ENCODE peak calls at places on chromosome 16, in ten cellular contexts. T, J, S, X, D, I, Q, O, Y and R are unnamed samples.

GRCh38 chr16:81521141-81521626 is 76.6 kb downstream of the CMIP start:
- ATAC-seq in X (no peak), Q (no peak), I (no peak), O (peak; percentile 49), T (no peak), J (no peak), D (no peak), S (peak; percentile 40), Y (no peak), R (no peak)

GRCh38 chr16:71610936-71611871 is 14.8 kb upstream of the MARVELD3 start:
- ATAC-seq in Y (peak; percentile 84), T (peak; percentile 98), S (peak; percentile 99), Q (peak; percentile 89), X (no peak), I (peak; percentile 98), D (peak; percentile 78), O (peak; percentile 79), J (peak; percentile 99), R (peak; percentile 61)

GRCh38 chr16:15435216-15435864 is 952 bp downstream of the BMERB1 start:
- ATAC-seq in T (peak; percentile 37), J (peak; percentile 14), Q (peak; percentile 26), S (peak; percentile 73), Y (no peak), O (no peak), X (peak; percentile 57), D (no peak), I (peak; percentile 47), R (no peak)

GRCh38 chr16:46839986-46840443 is 9.0 kb upstream of the C16orf87 start:
- ATAC-seq in S (peak; percentile 95), D (no peak), T (no peak), X (no peak), O (no peak), I (no peak), J (no peak), Q (no peak), Y (no peak), R (no peak)

GRCh38 chr16:13435873-13436474 is 484.0 kb upstream of the ERCC4 start:
- ATAC-seq in I (peak; percentile 85), J (no peak), X (no peak), D (no peak), O (peak; percentile 42), T (no peak), S (no peak), Q (no peak), Y (no peak), R (no peak)

GRCh38 chr16:68113765-68114240 is 28.6 kb downstream of the NFATC3 start:
- ATAC-seq in I (no peak), J (no peak), T (no peak), D (peak; percentile 15), S (peak; percentile 33), O (no peak), X (no peak), Y (no peak), Q (no peak), R (no peak)

GRCh38 chr16:31403590-31404352 is 10.6 kb downstream of the ITGAD start:
- ATAC-seq in O (no peak), J (no peak), X (no peak), I (no peak), D (peak; percentile 13), T (no peak), S (no peak), Q (no peak), Y (no peak), R (no peak)

GRCh38 chr16:74766729-74767128 is 7.9 kb downstream of the FA2H start:
- ATAC-seq in X (no peak), T (no peak), J (no peak), S (no peak), Q (no peak), D (no peak), O (no peak), I (peak; percentile 77), Y (no peak), R (no peak)

GRCh38 chr16:68492151-68492500 is 43.8 kb upstream of the SMPD3 start:
- ATAC-seq in D (no peak), Y (no peak), T (no peak), J (no peak), I (no peak), X (no peak), Q (no peak), O (no peak), S (no peak), R (no peak)

GRCh38 chr16:70664325-70665112 is 18.2 kb downstream of the IL34 start:
- ATAC-seq in J (no peak), Y (no peak), I (peak; percentile 36), D (no peak), X (no peak), S (no peak), O (no peak), T (no peak), Q (no peak), R (no peak)

GRCh38 chr16:70646260-70647241 is at the start of gene IL34:
- ATAC-seq in Y (peak; percentile 62), J (peak; percentile 23), S (no peak), O (peak; percentile 27), Q (no peak), T (peak; percentile 50), X (peak; percentile 96), I (no peak), D (peak; percentile 69), R (peak; percentile 70)

GRCh38 chr16:86854895-86855294 is 276.5 kb downstream of the FOXL1 start:
- ATAC-seq in J (no peak), T (no peak), I (no peak), Y (no peak), X (no peak), Q (no peak), O (no peak), S (no peak), D (no peak), R (no peak)

GRCh38 chr16:52528393-52529080 is 18.4 kb downstream of the TOX3 start:
- ATAC-seq in I (peak; percentile 20), X (no peak), O (no peak), J (peak; percentile 94), S (peak; percentile 44), Q (no peak), D (no peak), T (peak; percentile 35), Y (no peak), R (no peak)

GRCh38 chr16:27779719-27780161 is 229.8 kb downstream of the KATNIP start:
- ATAC-seq in X (no peak), D (no peak), J (peak; percentile 85), Q (peak; percentile 47), Y (no peak), O (no peak), S (no peak), T (no peak), I (peak; percentile 89), R (peak; percentile 34)

GRCh38 chr16:29943846-29944669 is 17.8 kb upstream of the TMEM219 start:
- ATAC-seq in J (peak; percentile 99), T (peak; percentile 96), O (no peak), Q (peak; percentile 99), X (peak; percentile 92), S (peak; percentile 35), I (peak; percentile 95), Y (peak; percentile 69), D (peak; percentile 85), R (peak; percentile 94)

GRCh38 chr16:14193316-14193871 is 122.3 kb downstream of the MRTFB start:
- ATAC-seq in X (no peak), J (peak; percentile 75), T (no peak), Y (no peak), O (peak; percentile 98), Q (no peak), S (no peak), I (peak; percentile 69), D (no peak), R (no peak)

GRCh38 chr16:30546115-30546514 is 11.5 kb upstream of the ZNF747 start:
- ATAC-seq in J (peak; percentile 26), I (no peak), S (no peak), Q (no peak), O (no peak), X (no peak), T (no peak), D (peak; percentile 10), Y (no peak), R (no peak)

GRCh38 chr16:50363656-50364055 is 5.1 kb downstream of the BRD7 start:
- ATAC-seq in J (no peak), Y (no peak), D (no peak), X (no peak), T (no peak), S (no peak), Q (no peak), I (no peak), O (no peak), R (no peak)
- H3K36me3 ChIP-seq in J (peaks cover 39% of the 10 kb centered on the region), Y (peaks cover 4% of the 10 kb centered on the region), D (peaks cover 83% of the 10 kb centered on the region), X (peaks cover 37% of the 10 kb centered on the region), T (no peaks in the 10 kb centered on the region), S (peaks cover 13% of the 10 kb centered on the region), Q (peaks cover 85% of the 10 kb centered on the region), I (peaks cover 28% of the 10 kb centered on the region), O (peaks cover 26% of the 10 kb centered on the region), R (peaks cover 24% of the 10 kb centered on the region)

GRCh38 chr16:2764718-2765117 is 12.3 kb downstream of the SRRM2 start:
- ATAC-seq in Q (no peak), O (no peak), D (no peak), X (no peak), I (no peak), J (no peak), Y (no peak), S (no peak), T (no peak), R (no peak)
- TF ChIP-seq CTCF in Q (no peak), O (no peak), D (no peak), X (no peak), I (no peak), J (no peak), Y (no peak), S (no peak), T (no peak), R (no peak)

DNA sequence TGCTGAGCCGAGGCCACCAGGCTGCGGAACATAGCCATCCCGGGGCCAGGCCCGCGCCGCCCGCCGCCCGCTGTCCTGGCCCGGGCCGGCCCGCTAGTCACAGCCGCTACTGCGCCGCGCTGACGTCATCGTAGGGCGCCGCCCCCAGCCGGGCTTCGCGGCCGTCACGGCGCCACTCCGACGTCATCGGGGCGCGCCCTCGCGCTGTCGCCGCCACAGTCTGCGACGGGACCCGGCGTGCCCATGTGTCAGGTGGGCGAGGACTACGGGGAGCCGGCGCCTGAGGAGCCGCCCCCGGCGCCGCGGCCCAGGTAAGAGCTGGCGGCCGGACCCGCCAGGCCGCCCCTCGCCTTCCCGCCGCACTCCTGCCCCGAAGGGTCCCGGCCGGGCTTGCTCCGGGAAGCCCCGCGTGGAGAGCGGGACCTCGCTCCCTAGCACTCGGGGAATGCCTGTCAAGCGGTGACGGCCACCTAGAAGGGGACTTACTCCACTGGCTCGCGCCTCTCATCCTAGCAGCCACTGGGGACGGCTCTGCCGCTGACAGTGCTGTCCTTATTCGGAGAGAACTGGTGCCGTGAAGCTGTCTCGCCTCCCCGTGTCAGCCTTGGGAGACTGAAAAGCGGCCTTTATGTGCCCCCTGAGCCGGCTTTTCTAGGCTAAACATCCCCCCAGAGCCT is at the start of the genes CTU2 and RNF166:
- ATAC-seq in Q (peak; percentile 67), Y (peak; percentile 81), O (peak; percentile 69), J (peak; percentile 86), T (peak; percentile 97), I (peak; percentile 86), X (peak; percentile 92), S (peak; percentile 84), D (peak; percentile 90), R (peak; percentile 92)
- H3K36me3 ChIP-seq in Q (no peaks in the 10 kb centered on the region), Y (no peaks in the 10 kb centered on the region), O (no peaks in the 10 kb centered on the region), J (peaks cover 9% of the 10 kb centered on the region), T (no peaks in the 10 kb centered on the region), I (no peaks in the 10 kb centered on the region), X (no peaks in the 10 kb centered on the region), S (no peaks in the 10 kb centered on the region), D (peaks cover 15% of the 10 kb centered on the region), R (no peaks in the 10 kb centered on the region)

DNA sequence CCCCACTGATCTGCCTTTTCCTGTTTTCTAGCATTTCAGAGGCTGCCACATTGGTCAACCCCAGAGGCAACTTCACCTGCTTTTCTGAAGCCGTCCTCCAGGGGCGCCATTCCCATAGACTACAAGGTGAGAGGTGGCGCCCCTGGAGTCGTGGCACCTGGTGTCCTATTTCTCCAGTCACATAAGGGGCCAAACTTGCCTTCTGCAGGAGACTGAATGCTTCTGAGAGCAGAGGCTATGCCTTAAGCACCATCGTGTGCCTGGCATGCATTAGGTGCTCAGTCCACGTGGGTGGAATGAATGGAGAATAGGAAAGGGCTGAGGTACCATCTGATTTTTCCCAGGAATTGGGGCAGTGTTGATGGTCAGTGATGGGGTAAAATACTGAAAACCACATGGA is 164.8 kb downstream of the HAPSTR1 start:
- ATAC-seq in I (peak; percentile 89), S (no peak), X (no peak), D (no peak), Q (no peak), O (peak; percentile 79), Y (no peak), T (peak; percentile 46), J (no peak), R (no peak)
- TF ChIP-seq CTCF in I (peak; percentile 97), S (peak; percentile 19), X (no peak), D (peak; percentile 41), Q (peak; percentile 54), O (peak; percentile 45), Y (peak; percentile 38), T (peak; percentile 61), J (peak; percentile 31), R (peak; percentile 19)